ENCODE peak calls at places on chromosomes 12 and 14, in eight cellular contexts. Q is astrocyte of the spinal cord, K is fibroblast of villous mesenchyme, T is lower leg skin, F is lower lobe of right lung, R is CD14-positive monocyte, H is left lung, Z is GM12878. A is an unnamed sample.

GRCh38 chr12:107519906-107520859 is 165.4 kb upstream of the PWP1 start:
- DNase-seq in H (peak), K (no peak), Z (no peak), F (no peak), Q (no peak), R (peak), T (no peak), A (peak)

GRCh38 chr12:104526320-104526719 is 69.6 kb downstream of the CHST11 start:
- DNase-seq in Z (no peak), R (no peak), T (no peak), Q (no peak), F (no peak), K (no peak), H (no peak), A (no peak)

GRCh38 chr14:91060472-91061308 is at the start of gene RPS6KA5:
- DNase-seq in T (peak), H (peak), Q (peak), F (peak), R (peak), K (peak), Z (peak), A (peak)

GRCh38 chr12:11906284-11906935 is 164.3 kb upstream of the BCL2L14 start:
- DNase-seq in R (no peak), H (no peak), T (no peak), K (peak), F (no peak), Q (peak), Z (no peak), A (no peak)

GRCh38 chr14:61566537-61567225 is 128.6 kb upstream of the HIF1A start:
- DNase-seq in F (no peak), T (no peak), R (no peak), H (no peak), Q (peak), Z (no peak), K (peak), A (no peak)

GRCh38 chr12:48285751-48286650 is 64.7 kb downstream of the ZNF641 start:
- DNase-seq in Z (no peak), F (no peak), K (no peak), Q (no peak), R (peak), H (no peak), T (no peak), A (no peak)

GRCh38 chr12:57610553-57611115 is 601 bp upstream of the ARHGEF25 start:
- DNase-seq in H (no peak), F (no peak), Z (no peak), T (no peak), R (no peak), Q (no peak), K (no peak), A (no peak)

GRCh38 chr12:47867496-47867941 is 37.3 kb downstream of the VDR start:
- DNase-seq in F (no peak), R (no peak), Z (no peak), H (no peak), Q (peak), T (no peak), K (peak), A (no peak)

GRCh38 chr14:54564799-54565235 is 2.1 kb upstream of the SAMD4A start:
- DNase-seq in K (peak), H (no peak), F (no peak), Z (no peak), R (no peak), T (peak), Q (peak), A (no peak)

GRCh38 chr12:59219148-59219547 is 298.8 kb upstream of the LRIG3 start:
- DNase-seq in F (no peak), R (no peak), H (no peak), Z (no peak), K (no peak), T (no peak), Q (no peak), A (no peak)

GRCh38 chr12:10968765-10969456 is 17.8 kb downstream of the TAS2R50 start:
- DNase-seq in T (peak), H (no peak), F (peak), Q (peak), R (no peak), Z (no peak), K (peak), A (no peak)

GRCh38 chr14:51895425-51895824 is 35.0 kb downstream of the GNG2 start:
- DNase-seq in T (no peak), K (no peak), Z (no peak), Q (no peak), H (no peak), R (no peak), F (no peak), A (no peak)

GRCh38 chr12:121088208-121088585 is 44.5 kb upstream of the P2RX7 start:
- DNase-seq in F (no peak), Z (no peak), Q (no peak), K (no peak), T (no peak), R (no peak), H (no peak), A (no peak)

GRCh38 chr12:54298904-54299303 is 1.9 kb downstream of the NFE2 start:
- DNase-seq in Z (no peak), F (no peak), R (no peak), Q (no peak), K (no peak), T (no peak), H (no peak), A (no peak)

GRCh38 chr12:3456809-3457208 is 34.2 kb upstream of the PRMT8 start:
- DNase-seq in H (peak), K (no peak), F (no peak), Q (no peak), Z (no peak), R (no peak), T (no peak), A (no peak)

GRCh38 chr12:123550700-123551099 is 17.2 kb upstream of the RILPL1 start:
- DNase-seq in H (no peak), T (no peak), F (no peak), Z (no peak), Q (no peak), R (no peak), K (no peak), A (no peak)

GRCh38 chr14:77024171-77024627 is 4.3 kb downstream of the IRF2BPL start:
- DNase-seq in H (no peak), Z (no peak), T (no peak), Q (peak), R (no peak), F (peak), K (peak), A (no peak)

GRCh38 chr14:74973905-74974363 is 18.5 kb upstream of the PGF start:
- DNase-seq in Q (no peak), T (no peak), K (no peak), R (no peak), Z (no peak), H (no peak), F (no peak), A (no peak)

GRCh38 chr14:106436310-106436905 is 910.0 kb downstream of the TMEM121 start:
- DNase-seq in K (peak), R (peak), T (no peak), Z (no peak), H (peak), F (peak), Q (no peak), A (no peak)

GRCh38 chr14:90518075-90518940 is 121.5 kb downstream of the CALM1 start:
- DNase-seq in Q (no peak), Z (no peak), T (no peak), F (peak), R (no peak), H (peak), K (no peak), A (no peak)

GRCh38 chr14:32939254-32940065 is 781 bp downstream of the NPAS3 start:
- DNase-seq in T (peak), Z (no peak), F (peak), R (no peak), K (peak), Q (peak), H (peak), A (peak)

GRCh38 chr14:65927871-65928270 is 515.3 kb downstream of the FUT8 start:
- DNase-seq in Q (no peak), T (no peak), H (no peak), R (no peak), Z (no peak), F (no peak), K (no peak), A (no peak)

GRCh38 chr14:92969470-92970232 is 46.7 kb downstream of the CHGA start:
- DNase-seq in T (no peak), H (no peak), Q (no peak), K (no peak), Z (no peak), F (peak), R (no peak), A (no peak)

GRCh38 chr14:26008290-26008689 is 589.5 kb downstream of the NOVA1 start:
- DNase-seq in H (no peak), T (no peak), F (no peak), R (no peak), K (peak), Z (no peak), Q (no peak), A (no peak)

GRCh38 chr12:46664771-46665287 is 161.0 kb downstream of the SLC38A4 start:
- DNase-seq in K (peak), Q (peak), F (no peak), H (no peak), Z (peak), R (peak), T (no peak), A (no peak)

GRCh38 chr14:40093800-40094199 is 661.6 kb upstream of the FBXO33 start:
- DNase-seq in Z (no peak), R (no peak), K (no peak), Q (no peak), H (no peak), T (no peak), F (no peak), A (no peak)

GRCh38 chr12:52924764-52925716 is 20.2 kb upstream of the KRT8 start:
- DNase-seq in K (peak), R (no peak), H (no peak), Z (no peak), Q (peak), F (no peak), T (no peak), A (no peak)

GRCh38 chr14:76289276-76289675 is 86.7 kb upstream of the ESRRB start:
- DNase-seq in R (no peak), K (no peak), Q (no peak), Z (no peak), F (no peak), H (no peak), T (no peak), A (peak)

GRCh38 chr12:47903927-47904646 is 707 bp downstream of the VDR start:
- DNase-seq in H (peak), T (peak), Q (peak), K (peak), Z (no peak), R (peak), F (peak), A (no peak)

GRCh38 chr12:64687816-64688599 is 71.2 kb downstream of the GNS start:
- DNase-seq in R (no peak), F (no peak), T (no peak), H (no peak), K (peak), Z (no peak), Q (peak), A (no peak)

GRCh38 chr14:106044949-106045596 is 518.7 kb downstream of the TMEM121 start:
- DNase-seq in H (peak), K (no peak), T (no peak), R (no peak), F (peak), Z (no peak), Q (no peak), A (no peak)

GRCh38 chr14:88698651-88699050 is 94.1 kb downstream of the EML5 start:
- DNase-seq in T (no peak), Z (no peak), Q (no peak), H (no peak), F (no peak), R (no peak), K (no peak), A (no peak)

DNA sequence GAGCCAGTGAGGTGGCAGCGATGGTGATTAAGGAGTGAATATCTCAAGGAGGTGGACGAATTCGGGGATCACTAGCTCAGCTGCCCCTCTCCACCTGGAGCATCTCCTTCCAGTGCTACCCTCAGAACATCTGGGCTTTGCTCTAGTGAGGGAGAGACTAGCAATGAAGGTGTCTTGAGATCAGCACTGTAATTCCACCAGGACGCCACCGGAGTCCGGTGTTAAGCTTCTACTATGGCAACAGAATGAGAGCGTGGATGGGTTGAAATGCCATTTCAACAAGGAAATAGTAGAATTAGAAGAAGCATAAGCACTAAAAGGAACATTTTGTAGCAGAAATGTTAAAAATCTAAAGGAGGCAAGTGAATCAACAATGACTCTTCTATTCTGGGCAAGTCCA is 61.1 kb downstream of the NTF3 start:
- DNase-seq in F (no peak), Q (no peak), Z (no peak), T (no peak), R (no peak), H (no peak), K (no peak), A (no peak)
- TF ChIP-seq CTCF in F (no peak), Q (no peak), Z (no peak), T (no peak), R (no peak), H (no peak), K (no peak), A (peak)

DNA sequence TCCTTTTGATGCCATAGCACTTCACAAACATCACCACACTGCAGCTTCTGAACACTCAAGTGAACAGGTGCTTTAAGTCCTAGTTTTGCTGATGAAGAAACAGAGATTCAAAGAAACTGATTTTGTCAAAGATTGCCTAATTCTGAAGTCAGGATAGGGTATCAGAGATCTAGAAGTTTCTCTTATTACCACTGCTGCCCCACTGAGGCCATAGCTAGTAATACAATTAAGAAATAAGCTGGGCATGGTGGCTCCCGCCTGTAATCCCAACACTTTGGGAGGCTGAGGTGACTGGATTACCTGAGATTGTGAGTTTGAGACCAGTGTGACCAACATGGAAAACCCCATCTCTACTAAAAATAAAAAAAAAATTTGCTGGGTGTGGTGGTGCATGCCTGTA is 458.3 kb upstream of the SEL1L start:
- DNase-seq in R (no peak), Z (no peak), F (no peak), T (no peak), H (no peak), Q (no peak), K (no peak), A (no peak)
- TF ChIP-seq CTCF in R (no peak), Z (no peak), F (no peak), T (no peak), H (no peak), Q (peak), K (no peak), A (peak)

DNA sequence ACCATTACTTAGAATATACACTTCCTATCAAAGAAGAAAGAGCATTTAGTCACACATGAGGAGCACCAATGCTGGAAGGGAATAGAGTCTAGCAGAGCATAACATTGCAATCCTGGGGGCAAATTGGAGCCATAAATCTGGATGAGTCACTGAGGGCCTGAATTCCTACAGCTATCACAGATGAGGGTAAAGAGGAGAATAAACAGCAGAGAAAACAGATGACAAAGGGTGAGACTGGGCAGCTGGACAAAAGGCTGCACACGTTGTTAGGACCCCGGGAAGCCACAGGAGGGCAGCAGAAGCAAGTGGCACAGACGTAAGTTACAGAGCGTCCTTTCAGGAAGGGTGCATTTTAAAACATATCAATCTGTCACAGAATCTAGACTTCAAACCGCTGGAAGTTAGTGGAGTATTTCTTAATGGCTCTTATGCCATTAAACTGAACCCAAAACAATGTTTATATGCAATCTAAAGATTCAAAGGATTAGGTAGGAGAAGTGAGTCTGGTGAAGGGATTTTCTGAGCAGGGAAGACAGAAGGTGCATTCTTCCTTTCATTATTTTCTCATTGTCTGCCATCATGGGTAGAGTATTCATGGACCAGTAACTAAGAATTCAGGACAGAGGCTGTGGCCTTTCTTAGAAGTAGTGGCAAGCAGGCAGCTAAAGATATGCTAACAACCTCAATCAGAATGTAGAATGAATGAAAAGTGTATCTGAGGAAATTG is 159.8 kb upstream of the DAAM1 start:
- DNase-seq in H (peak), R (no peak), Q (peak), F (peak), Z (peak), T (peak), K (peak), A (no peak)
- TF ChIP-seq CTCF in H (peak), R (peak), Q (peak), F (peak), Z (peak), T (no peak), K (peak), A (peak)

GRCh38 chr14:53109688-53110041 is 43.5 kb downstream of the DDHD1 start:
- DNase-seq in Q (no peak), F (no peak), H (no peak), K (no peak), T (no peak), Z (peak), R (no peak), A (no peak)
- TF ChIP-seq CTCF in Q (no peak), F (no peak), H (no peak), K (no peak), T (no peak), Z (no peak), R (no peak), A (no peak)

DNA sequence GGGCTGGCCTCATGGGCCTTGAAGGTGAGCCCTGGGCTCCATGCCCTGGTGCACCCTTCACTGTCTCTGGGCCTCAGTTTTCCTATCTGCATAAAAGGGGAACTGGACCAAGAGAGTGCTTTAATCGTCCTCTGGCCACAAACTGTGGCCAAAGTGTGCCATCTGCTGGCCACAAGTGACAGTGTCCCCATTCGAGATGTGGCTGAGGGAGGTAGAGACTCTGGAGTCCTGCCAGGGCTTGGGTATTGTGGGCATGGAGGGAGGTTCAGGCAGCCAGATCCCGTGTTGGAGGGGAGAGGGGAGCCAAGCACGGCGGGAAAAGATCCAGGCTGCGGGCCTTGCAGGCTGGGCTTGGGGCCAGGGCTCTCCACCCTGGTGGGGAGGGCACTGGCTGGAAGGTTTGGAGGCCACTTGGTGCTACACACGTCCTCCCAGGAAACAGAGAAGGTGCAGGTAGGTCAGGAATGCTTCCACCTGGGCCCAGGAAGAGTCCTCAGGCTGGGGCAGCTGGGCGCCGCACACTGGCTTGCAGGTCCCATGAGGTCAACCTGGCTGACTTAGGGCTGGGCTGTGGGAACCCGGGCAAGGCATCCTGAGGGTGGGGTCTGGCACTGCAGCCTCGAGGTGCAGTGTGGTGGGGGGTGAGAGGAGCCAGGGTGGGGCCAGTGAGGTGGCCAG is 7.3 kb upstream of the KIF26A start:
- DNase-seq in H (peak), K (peak), R (no peak), Q (no peak), F (peak), T (no peak), Z (no peak), A (no peak)
- TF ChIP-seq CTCF in H (peak), K (peak), R (peak), Q (peak), F (peak), T (no peak), Z (peak), A (peak)

GRCh38 chr14:94746131-94746530 is 23.8 kb downstream of the GSC start:
- DNase-seq in Z (no peak), F (no peak), K (no peak), H (no peak), T (no peak), R (no peak), Q (no peak), A (no peak)

GRCh38 chr14:94751956-94752355 is 18.0 kb downstream of the GSC start:
- DNase-seq in T (no peak), K (no peak), F (no peak), Z (no peak), H (no peak), R (no peak), Q (no peak), A (no peak)

GRCh38 chr14:94750371-94750770 is 19.5 kb downstream of the GSC start:
- DNase-seq in H (no peak), K (no peak), R (no peak), Z (no peak), F (no peak), T (no peak), Q (no peak), A (no peak)

GRCh38 chr14:94751321-94751720 is 18.6 kb downstream of the GSC start:
- DNase-seq in T (no peak), Z (no peak), R (no peak), F (no peak), Q (no peak), K (no peak), H (no peak), A (no peak)

DNA sequence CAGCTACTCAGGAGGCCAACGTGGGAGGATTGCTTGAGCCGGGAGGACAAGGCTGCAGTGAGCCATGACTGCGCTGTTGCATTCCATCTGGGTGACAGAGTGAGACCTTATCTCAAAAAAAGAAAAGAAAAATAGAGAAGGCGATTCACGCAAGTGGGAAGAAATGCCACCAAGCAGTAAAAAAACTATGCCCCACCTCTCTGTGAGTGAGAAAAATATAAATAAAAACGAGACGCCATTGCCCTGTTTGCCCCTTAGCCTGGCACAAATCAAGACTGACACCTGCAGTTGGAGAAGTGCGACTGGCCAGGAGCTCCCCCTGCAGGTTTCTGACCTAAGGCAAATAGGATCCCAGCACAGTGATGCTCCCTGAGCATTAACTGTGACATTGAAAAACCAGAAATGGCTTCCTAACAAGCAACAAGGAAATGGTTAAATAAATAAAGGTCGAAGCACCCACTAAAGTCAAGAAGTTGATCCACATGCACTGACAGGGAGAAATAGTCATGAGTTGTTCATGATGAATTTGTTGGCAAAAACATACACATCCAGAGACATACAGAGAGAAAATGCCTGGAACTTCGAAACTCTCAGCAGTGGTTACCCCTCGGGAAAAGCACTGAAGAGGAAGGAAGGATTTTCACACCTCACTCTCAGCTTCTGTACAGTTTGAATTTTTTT is 21.1 kb downstream of the GSC start:
- DNase-seq in F (no peak), H (no peak), R (no peak), T (no peak), K (no peak), Z (no peak), Q (no peak), A (no peak)
- TF ChIP-seq CTCF in F (peak), H (no peak), R (no peak), T (no peak), K (peak), Z (peak), Q (peak), A (peak)